ENCODE peak calls at places on chromosome 18, in six cellular contexts. One of them, this sample, is unnamed.

GRCh38 chr18:77058186-77058847 is 74.3 kb downstream of the MBP start:
- DNase-seq in anterior cingulate cortex: no peak
- DNase-seq in fibroblast of pulmonary artery: no peak
- DNase-seq in A673: no peak
- DNase-seq in activated T-cell treated with anti-CD3 and anti-CD28 coated beads for 24 hours: no peak
- DNase-seq in T-helper 9 cell: no peak
- DNase-seq in this sample: no peak

GRCh38 chr18:69491576-69491975 is 90.9 kb downstream of the DOK6 start:
- DNase-seq in fibroblast of pulmonary artery: no peak
- DNase-seq in T-helper 9 cell: no peak
- DNase-seq in activated T-cell treated with anti-CD3 and anti-CD28 coated beads for 24 hours: no peak
- DNase-seq in A673: no peak
- DNase-seq in anterior cingulate cortex: no peak
- DNase-seq in this sample: peak; percentile 8

GRCh38 chr18:75297731-75298130 is 87.1 kb downstream of the TSHZ1 start:
- DNase-seq in activated T-cell treated with anti-CD3 and anti-CD28 coated beads for 24 hours: no peak
- DNase-seq in T-helper 9 cell: no peak
- DNase-seq in A673: no peak
- DNase-seq in anterior cingulate cortex: no peak
- DNase-seq in fibroblast of pulmonary artery: no peak
- DNase-seq in this sample: no peak

GRCh38 chr18:4040391-4041172 is 414.5 kb downstream of the DLGAP1 start:
- DNase-seq in anterior cingulate cortex: no peak
- DNase-seq in fibroblast of pulmonary artery: no peak
- DNase-seq in activated T-cell treated with anti-CD3 and anti-CD28 coated beads for 24 hours: no peak
- DNase-seq in T-helper 9 cell: no peak
- DNase-seq in A673: peak; percentile 38
- DNase-seq in this sample: no peak

GRCh38 chr18:21267370-21267769 is 25.3 kb downstream of the GREB1L start:
- DNase-seq in anterior cingulate cortex: no peak
- DNase-seq in activated T-cell treated with anti-CD3 and anti-CD28 coated beads for 24 hours: no peak
- DNase-seq in T-helper 9 cell: no peak
- DNase-seq in A673: no peak
- DNase-seq in fibroblast of pulmonary artery: no peak
- DNase-seq in this sample: no peak

GRCh38 chr18:74963820-74964446 is 245.0 kb downstream of the PTGR3 start:
- DNase-seq in fibroblast of pulmonary artery: peak; percentile 67
- DNase-seq in A673: peak; percentile 46
- DNase-seq in anterior cingulate cortex: no peak
- DNase-seq in T-helper 9 cell: no peak
- DNase-seq in activated T-cell treated with anti-CD3 and anti-CD28 coated beads for 24 hours: no peak
- DNase-seq in this sample: peak; percentile 52

GRCh38 chr18:68033466-68033865 is 516.9 kb upstream of the DSEL start:
- DNase-seq in anterior cingulate cortex: no peak
- DNase-seq in activated T-cell treated with anti-CD3 and anti-CD28 coated beads for 24 hours: no peak
- DNase-seq in T-helper 9 cell: no peak
- DNase-seq in A673: no peak
- DNase-seq in fibroblast of pulmonary artery: peak; percentile 62
- DNase-seq in this sample: no peak

GRCh38 chr18:48605408-48605845 is 66.6 kb downstream of the CTIF start:
- DNase-seq in T-helper 9 cell: no peak
- DNase-seq in fibroblast of pulmonary artery: peak; percentile 38
- DNase-seq in activated T-cell treated with anti-CD3 and anti-CD28 coated beads for 24 hours: no peak
- DNase-seq in A673: peak; percentile 43
- DNase-seq in anterior cingulate cortex: no peak
- DNase-seq in this sample: peak; percentile 51